ENCODE peak calls at places on chromosomes 2 and 18, in five cellular contexts. L is amygdala, H is GM18507, U is NB4, R is kidney tubule cell. X is an unnamed sample.

GRCh38 chr2:46303822-46304221 is 6.6 kb downstream of the EPAS1 start:
- DNase-seq in L (no peak), H (no peak), U (no peak), R (no peak), X (no peak)

GRCh38 chr18:55101458-55101824 is 142.2 kb upstream of the CCDC68 start:
- DNase-seq in L (no peak), H (no peak), U (no peak), R (no peak), X (no peak)

GRCh38 chr18:27921392-27921791 is 255.5 kb downstream of the CDH2 start:
- DNase-seq in L (no peak), H (no peak), U (no peak), R (no peak), X (no peak)

GRCh38 chr2:12762976-12763375 is 46.2 kb downstream of the TRIB2 start:
- DNase-seq in L (no peak), H (no peak), U (no peak), R (no peak), X (no peak)

GRCh38 chr2:230457073-230457768 is 41.2 kb downstream of the SP100 start:
- DNase-seq in L (no peak), H (no peak), U (peak; percentile 91), R (no peak), X (no peak)

GRCh38 chr2:226643550-226644275 is 155.9 kb downstream of the IRS1 start:
- DNase-seq in L (no peak), H (no peak), U (no peak), R (no peak), X (no peak)

GRCh38 chr2:107025869-107026380 is 140.0 kb upstream of the ST6GAL2 start:
- DNase-seq in L (no peak), H (no peak), U (no peak), R (peak; percentile 49), X (peak; percentile 16)

GRCh38 chr2:233247744-233248143 is 3.7 kb upstream of the ATG16L1 start:
- DNase-seq in L (no peak), H (no peak), U (peak; percentile 52), R (peak; percentile 99), X (peak; percentile 21)

GRCh38 chr18:2985628-2986027 is 27.3 kb downstream of the LPIN2 start:
- DNase-seq in L (no peak), H (no peak), U (peak; percentile 49), R (peak; percentile 50), X (no peak)